ENCODE peak calls at places on chromosomes 11 and 22, in ten cellular contexts. One of them, this sample, is unnamed.
A peak's percentile ranks its signal among the peaks of the same experiment; 100 is the strongest.

GRCh38 chr11:132318421-132319157 is 948.2 kb downstream of the NTM start:
- DNase-seq in retinal pigment epithelial cell: peak; percentile 24
- DNase-seq in glutamatergic neuron: no peak
- DNase-seq in activated T-cell treated with anti-CD3 and anti-CD28 coated beads for 24 hours: no peak
- DNase-seq in Calu3: no peak
- DNase-seq in HTR-8/SVneo: no peak
- DNase-seq in heart left ventricle: no peak
- DNase-seq in A549: no peak
- DNase-seq in endodermal cell: no peak
- DNase-seq in stimulated activated CD8-positive, alpha-beta memory T cell treated with anti-CD3 and anti-CD28 coated beads, Interleukin-15, amount 100 ng/mL, for 24 hours: no peak
- DNase-seq in this sample: no peak

GRCh38 chr11:118857385-118857784 is 26.3 kb upstream of the CXCR5 start:
- DNase-seq in activated T-cell treated with anti-CD3 and anti-CD28 coated beads for 24 hours: no peak
- DNase-seq in stimulated activated CD8-positive, alpha-beta memory T cell treated with anti-CD3 and anti-CD28 coated beads, Interleukin-15, amount 100 ng/mL, for 24 hours: no peak
- DNase-seq in HTR-8/SVneo: no peak
- DNase-seq in Calu3: no peak
- DNase-seq in endodermal cell: no peak
- DNase-seq in A549: no peak
- DNase-seq in heart left ventricle: no peak
- DNase-seq in retinal pigment epithelial cell: no peak
- DNase-seq in glutamatergic neuron: no peak
- DNase-seq in this sample: no peak

GRCh38 chr11:66347425-66348276 is at the start of gene B4GAT1:
- DNase-seq in glutamatergic neuron: peak; percentile 80
- DNase-seq in endodermal cell: peak; percentile 93
- DNase-seq in Calu3: peak; percentile 89
- DNase-seq in HTR-8/SVneo: peak; percentile 70
- DNase-seq in activated T-cell treated with anti-CD3 and anti-CD28 coated beads for 24 hours: peak; percentile 85
- DNase-seq in heart left ventricle: peak; percentile 82
- DNase-seq in retinal pigment epithelial cell: peak; percentile 47
- DNase-seq in stimulated activated CD8-positive, alpha-beta memory T cell treated with anti-CD3 and anti-CD28 coated beads, Interleukin-15, amount 100 ng/mL, for 24 hours: peak; percentile 62
- DNase-seq in A549: peak; percentile 81
- DNase-seq in this sample: peak; percentile 89

GRCh38 chr11:32485733-32486132 is 50.4 kb upstream of the WT1 start:
- DNase-seq in heart left ventricle: no peak
- DNase-seq in endodermal cell: no peak
- DNase-seq in glutamatergic neuron: no peak
- DNase-seq in A549: no peak
- DNase-seq in Calu3: no peak
- DNase-seq in retinal pigment epithelial cell: no peak
- DNase-seq in activated T-cell treated with anti-CD3 and anti-CD28 coated beads for 24 hours: no peak
- DNase-seq in stimulated activated CD8-positive, alpha-beta memory T cell treated with anti-CD3 and anti-CD28 coated beads, Interleukin-15, amount 100 ng/mL, for 24 hours: no peak
- DNase-seq in HTR-8/SVneo: no peak
- DNase-seq in this sample: no peak

GRCh38 chr22:46824348-46824909 is 62.0 kb downstream of the TBC1D22A start:
- DNase-seq in Calu3: no peak
- DNase-seq in endodermal cell: peak; percentile 44
- DNase-seq in activated T-cell treated with anti-CD3 and anti-CD28 coated beads for 24 hours: no peak
- DNase-seq in stimulated activated CD8-positive, alpha-beta memory T cell treated with anti-CD3 and anti-CD28 coated beads, Interleukin-15, amount 100 ng/mL, for 24 hours: no peak
- DNase-seq in glutamatergic neuron: no peak
- DNase-seq in A549: no peak
- DNase-seq in heart left ventricle: no peak
- DNase-seq in retinal pigment epithelial cell: no peak
- DNase-seq in HTR-8/SVneo: no peak
- DNase-seq in this sample: no peak

GRCh38 chr22:23363683-23364082 is 183.4 kb downstream of the BCR start:
- DNase-seq in heart left ventricle: no peak
- DNase-seq in glutamatergic neuron: no peak
- DNase-seq in Calu3: no peak
- DNase-seq in A549: no peak
- DNase-seq in HTR-8/SVneo: no peak
- DNase-seq in retinal pigment epithelial cell: no peak
- DNase-seq in activated T-cell treated with anti-CD3 and anti-CD28 coated beads for 24 hours: no peak
- DNase-seq in stimulated activated CD8-positive, alpha-beta memory T cell treated with anti-CD3 and anti-CD28 coated beads, Interleukin-15, amount 100 ng/mL, for 24 hours: no peak
- DNase-seq in endodermal cell: no peak
- DNase-seq in this sample: no peak

GRCh38 chr11:14422052-14422813 is 63.2 kb upstream of the RRAS2 start:
- DNase-seq in stimulated activated CD8-positive, alpha-beta memory T cell treated with anti-CD3 and anti-CD28 coated beads, Interleukin-15, amount 100 ng/mL, for 24 hours: no peak
- DNase-seq in glutamatergic neuron: peak; percentile 89
- DNase-seq in endodermal cell: peak; percentile 96
- DNase-seq in heart left ventricle: peak; percentile 94
- DNase-seq in retinal pigment epithelial cell: peak; percentile 81
- DNase-seq in Calu3: peak; percentile 62
- DNase-seq in A549: peak; percentile 85
- DNase-seq in HTR-8/SVneo: peak; percentile 90
- DNase-seq in activated T-cell treated with anti-CD3 and anti-CD28 coated beads for 24 hours: no peak
- DNase-seq in this sample: peak; percentile 80

GRCh38 chr22:45477366-45478107 is 25.1 kb upstream of the FBLN1 start:
- DNase-seq in endodermal cell: no peak
- DNase-seq in activated T-cell treated with anti-CD3 and anti-CD28 coated beads for 24 hours: no peak
- DNase-seq in Calu3: no peak
- DNase-seq in stimulated activated CD8-positive, alpha-beta memory T cell treated with anti-CD3 and anti-CD28 coated beads, Interleukin-15, amount 100 ng/mL, for 24 hours: no peak
- DNase-seq in retinal pigment epithelial cell: no peak
- DNase-seq in HTR-8/SVneo: no peak
- DNase-seq in heart left ventricle: no peak
- DNase-seq in glutamatergic neuron: no peak
- DNase-seq in A549: no peak
- DNase-seq in this sample: no peak

GRCh38 chr11:75651218-75651617 is 17.6 kb downstream of the MAP6 start:
- DNase-seq in endodermal cell: no peak
- DNase-seq in activated T-cell treated with anti-CD3 and anti-CD28 coated beads for 24 hours: no peak
- DNase-seq in heart left ventricle: no peak
- DNase-seq in HTR-8/SVneo: no peak
- DNase-seq in Calu3: no peak
- DNase-seq in glutamatergic neuron: no peak
- DNase-seq in stimulated activated CD8-positive, alpha-beta memory T cell treated with anti-CD3 and anti-CD28 coated beads, Interleukin-15, amount 100 ng/mL, for 24 hours: no peak
- DNase-seq in A549: no peak
- DNase-seq in retinal pigment epithelial cell: no peak
- DNase-seq in this sample: no peak

GRCh38 chr22:27130949-27131745 is 473.8 kb downstream of the MIAT start:
- DNase-seq in heart left ventricle: no peak
- DNase-seq in stimulated activated CD8-positive, alpha-beta memory T cell treated with anti-CD3 and anti-CD28 coated beads, Interleukin-15, amount 100 ng/mL, for 24 hours: no peak
- DNase-seq in Calu3: no peak
- DNase-seq in retinal pigment epithelial cell: no peak
- DNase-seq in A549: no peak
- DNase-seq in endodermal cell: no peak
- DNase-seq in HTR-8/SVneo: no peak
- DNase-seq in activated T-cell treated with anti-CD3 and anti-CD28 coated beads for 24 hours: no peak
- DNase-seq in glutamatergic neuron: no peak
- DNase-seq in this sample: no peak

GRCh38 chr11:87031433-87032170 is 6.1 kb upstream of the TMEM135 start:
- DNase-seq in activated T-cell treated with anti-CD3 and anti-CD28 coated beads for 24 hours: no peak
- DNase-seq in glutamatergic neuron: no peak
- DNase-seq in Calu3: no peak
- DNase-seq in heart left ventricle: no peak
- DNase-seq in retinal pigment epithelial cell: no peak
- DNase-seq in endodermal cell: no peak
- DNase-seq in stimulated activated CD8-positive, alpha-beta memory T cell treated with anti-CD3 and anti-CD28 coated beads, Interleukin-15, amount 100 ng/mL, for 24 hours: no peak
- DNase-seq in HTR-8/SVneo: no peak
- DNase-seq in A549: no peak
- DNase-seq in this sample: no peak

GRCh38 chr22:37254867-37255233 is 10.8 kb upstream of the RAC2 start:
- DNase-seq in A549: no peak
- DNase-seq in stimulated activated CD8-positive, alpha-beta memory T cell treated with anti-CD3 and anti-CD28 coated beads, Interleukin-15, amount 100 ng/mL, for 24 hours: no peak
- DNase-seq in retinal pigment epithelial cell: peak; percentile 42
- DNase-seq in HTR-8/SVneo: no peak
- DNase-seq in Calu3: no peak
- DNase-seq in heart left ventricle: no peak
- DNase-seq in endodermal cell: no peak
- DNase-seq in glutamatergic neuron: no peak
- DNase-seq in activated T-cell treated with anti-CD3 and anti-CD28 coated beads for 24 hours: no peak
- DNase-seq in this sample: no peak

GRCh38 chr11:95764267-95764898 is 25.2 kb downstream of the FAM76B start:
- DNase-seq in Calu3: no peak
- DNase-seq in glutamatergic neuron: no peak
- DNase-seq in heart left ventricle: no peak
- DNase-seq in A549: peak; percentile 13
- DNase-seq in endodermal cell: no peak
- DNase-seq in retinal pigment epithelial cell: peak; percentile 20
- DNase-seq in stimulated activated CD8-positive, alpha-beta memory T cell treated with anti-CD3 and anti-CD28 coated beads, Interleukin-15, amount 100 ng/mL, for 24 hours: no peak
- DNase-seq in HTR-8/SVneo: peak; percentile 51
- DNase-seq in activated T-cell treated with anti-CD3 and anti-CD28 coated beads for 24 hours: no peak
- DNase-seq in this sample: no peak

GRCh38 chr11:119728226-119728626 is 774 bp downstream of the NECTIN1 start:
- DNase-seq in heart left ventricle: no peak
- DNase-seq in retinal pigment epithelial cell: no peak
- DNase-seq in Calu3: peak; percentile 13
- DNase-seq in HTR-8/SVneo: peak; percentile 22
- DNase-seq in stimulated activated CD8-positive, alpha-beta memory T cell treated with anti-CD3 and anti-CD28 coated beads, Interleukin-15, amount 100 ng/mL, for 24 hours: no peak
- DNase-seq in glutamatergic neuron: no peak
- DNase-seq in endodermal cell: peak; percentile 73
- DNase-seq in activated T-cell treated with anti-CD3 and anti-CD28 coated beads for 24 hours: no peak
- DNase-seq in A549: peak; percentile 37
- DNase-seq in this sample: no peak

GRCh38 chr11:108854366-108854765 is 189.5 kb downstream of the DDX10 start:
- DNase-seq in glutamatergic neuron: no peak
- DNase-seq in HTR-8/SVneo: no peak
- DNase-seq in activated T-cell treated with anti-CD3 and anti-CD28 coated beads for 24 hours: no peak
- DNase-seq in heart left ventricle: no peak
- DNase-seq in endodermal cell: no peak
- DNase-seq in Calu3: no peak
- DNase-seq in retinal pigment epithelial cell: no peak
- DNase-seq in stimulated activated CD8-positive, alpha-beta memory T cell treated with anti-CD3 and anti-CD28 coated beads, Interleukin-15, amount 100 ng/mL, for 24 hours: no peak
- DNase-seq in A549: no peak
- DNase-seq in this sample: no peak

GRCh38 chr11:123754101-123754568 is at the start of gene OR6X1:
- DNase-seq in retinal pigment epithelial cell: no peak
- DNase-seq in endodermal cell: no peak
- DNase-seq in A549: no peak
- DNase-seq in Calu3: no peak
- DNase-seq in activated T-cell treated with anti-CD3 and anti-CD28 coated beads for 24 hours: no peak
- DNase-seq in stimulated activated CD8-positive, alpha-beta memory T cell treated with anti-CD3 and anti-CD28 coated beads, Interleukin-15, amount 100 ng/mL, for 24 hours: no peak
- DNase-seq in heart left ventricle: no peak
- DNase-seq in glutamatergic neuron: no peak
- DNase-seq in HTR-8/SVneo: no peak
- DNase-seq in this sample: no peak

GRCh38 chr22:45019861-45020655 is 10.3 kb upstream of the PHF21B start:
- DNase-seq in HTR-8/SVneo: no peak
- DNase-seq in glutamatergic neuron: no peak
- DNase-seq in retinal pigment epithelial cell: no peak
- DNase-seq in A549: no peak
- DNase-seq in Calu3: no peak
- DNase-seq in stimulated activated CD8-positive, alpha-beta memory T cell treated with anti-CD3 and anti-CD28 coated beads, Interleukin-15, amount 100 ng/mL, for 24 hours: no peak
- DNase-seq in heart left ventricle: no peak
- DNase-seq in endodermal cell: peak; percentile 75
- DNase-seq in activated T-cell treated with anti-CD3 and anti-CD28 coated beads for 24 hours: no peak
- DNase-seq in this sample: no peak

This sample was measured in mucosa of gallbladder.